ENCODE peak calls at places on chromosomes 1 and 21, in eight cellular contexts. I is astrocyte of the spinal cord, X is neural crest cell, Y is neural progenitor cell, U is psoas muscle, E is fibroblast of mammary gland, L is tibial nerve, G is endothelial cell. J is an unnamed sample.

GRCh38 chr1:109207472-109208103 is 6.1 kb upstream of the SARS1 start:
- DNase-seq in U (no peak), G (no peak), I (no peak), X (no peak), E (no peak), Y (no peak), L (no peak), J (no peak)

GRCh38 chr1:151993734-151994496 is at the start of gene S100A10:
- DNase-seq in I (peak), U (peak), E (peak), X (peak), L (peak), Y (peak), G (peak), J (peak)

GRCh38 chr1:214843281-214843680 is 239.3 kb upstream of the KCNK2 start:
- DNase-seq in E (peak), X (no peak), I (no peak), U (no peak), G (no peak), Y (no peak), L (no peak), J (no peak)

GRCh38 chr1:29655945-29656866 is 419.9 kb downstream of the PTPRU start:
- DNase-seq in Y (peak), I (no peak), X (peak), E (no peak), L (no peak), U (no peak), G (peak), J (no peak)

GRCh38 chr1:232793944-232794343 is 11.3 kb upstream of the MAP10 start:
- DNase-seq in U (no peak), I (peak), X (no peak), Y (peak), L (no peak), G (no peak), E (peak), J (no peak)

GRCh38 chr1:175512637-175513412 is 230.6 kb downstream of the TNR start:
- DNase-seq in E (no peak), U (no peak), Y (no peak), G (no peak), X (no peak), I (no peak), L (no peak), J (no peak)

GRCh38 chr1:45543599-45544417 is 6.8 kb upstream of the AKR1A1 start:
- DNase-seq in X (no peak), G (peak), I (no peak), L (peak), Y (no peak), E (no peak), U (peak), J (peak)

GRCh38 chr1:156096640-156097391 is 14.6 kb upstream of the MEX3A start:
- DNase-seq in E (peak), L (peak), I (peak), U (peak), Y (peak), X (peak), G (peak), J (peak)

GRCh38 chr21:14080764-14081096 is 130.0 kb downstream of the LIPI start:
- DNase-seq in I (peak), U (no peak), G (no peak), E (no peak), X (no peak), L (no peak), Y (no peak), J (no peak)

GRCh38 chr21:28473530-28474225 is 519.0 kb downstream of the LTN1 start:
- DNase-seq in Y (no peak), I (no peak), X (no peak), U (no peak), E (peak), L (no peak), G (no peak), J (no peak)

DNA sequence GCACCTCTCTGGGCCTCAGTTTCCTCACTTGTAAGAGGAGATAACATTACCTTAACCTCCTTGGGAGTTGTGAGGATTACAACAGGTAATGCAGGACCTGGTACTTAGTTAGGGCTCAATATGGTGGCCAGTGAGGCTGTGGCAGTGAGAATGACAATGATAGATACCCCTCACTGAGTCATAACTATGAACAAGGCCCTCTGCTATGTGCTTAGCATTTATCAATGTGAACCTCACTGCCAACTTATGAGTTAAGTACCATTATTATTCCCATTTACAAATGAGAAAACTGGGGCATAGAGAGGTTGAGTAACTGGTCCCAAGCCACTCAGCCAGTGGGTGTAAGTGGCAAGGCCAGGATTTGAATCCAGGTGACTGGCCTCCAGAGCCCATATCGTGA is 64.4 kb downstream of the HMGB4 start:
- DNase-seq in I (peak), E (peak), G (no peak), L (no peak), Y (no peak), U (no peak), X (no peak), J (no peak)
- TF ChIP-seq CTCF in I (no peak), E (no peak), G (no peak), L (no peak), Y (no peak), U (no peak), X (no peak), J (no peak)

DNA sequence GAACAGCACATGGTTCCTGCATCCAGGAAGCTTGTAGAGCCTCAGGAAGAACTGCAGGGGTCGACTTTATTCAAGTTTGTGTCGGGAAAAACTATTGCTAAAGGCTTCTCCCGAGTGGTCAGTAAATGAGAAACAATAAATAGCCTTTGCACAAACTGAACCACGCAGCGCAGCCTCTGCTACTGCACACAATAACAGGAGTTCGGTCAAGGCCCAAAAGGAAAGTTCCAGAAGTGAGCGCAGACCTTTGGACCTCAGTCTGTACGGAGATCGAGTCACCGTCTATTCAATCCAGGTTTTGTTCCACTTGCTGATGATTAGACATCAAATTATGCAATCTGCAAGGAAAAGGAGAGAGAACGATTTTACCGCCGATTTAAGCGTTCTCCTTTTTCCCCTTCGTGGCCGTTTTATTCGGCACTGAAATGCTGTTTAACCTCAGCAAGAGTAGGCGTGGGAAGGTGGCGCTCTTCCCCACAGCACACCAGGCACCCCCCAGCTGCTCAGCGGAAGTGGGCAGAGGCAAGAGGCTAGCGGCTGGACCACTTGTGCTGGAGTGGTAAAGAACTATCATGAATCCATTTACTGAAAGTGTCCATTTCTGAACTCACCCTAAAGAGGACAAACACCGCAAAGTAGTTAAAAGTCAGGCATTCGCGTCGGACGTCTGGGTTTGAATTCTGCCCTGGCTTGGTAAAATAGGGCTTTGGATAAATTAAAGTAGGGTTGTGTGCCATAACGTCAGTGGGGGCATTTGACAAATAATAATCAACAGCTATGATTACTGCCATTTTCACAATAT is 6.1 kb upstream of the LHX8 start:
- DNase-seq in U (no peak), E (no peak), X (no peak), I (no peak), Y (no peak), G (no peak), L (no peak), J (no peak)
- TF ChIP-seq CTCF in U (no peak), E (no peak), X (no peak), I (no peak), Y (no peak), G (no peak), L (no peak), J (no peak)

GRCh38 chr1:240111558-240111957 is 19.9 kb downstream of the FMN2 start:
- DNase-seq in I (no peak), Y (no peak), G (no peak), E (no peak), X (no peak), L (no peak), U (no peak), J (no peak)
- TF ChIP-seq CTCF in I (no peak), Y (no peak), G (peak), E (peak), X (no peak), L (no peak), U (no peak), J (no peak)

GRCh38 chr1:161073474-161074121 is 3.9 kb upstream of the ARHGAP30 start:
- DNase-seq in G (no peak), L (no peak), I (no peak), X (no peak), Y (no peak), E (no peak), U (no peak), J (no peak)
- TF ChIP-seq CTCF in G (no peak), L (no peak), I (no peak), X (no peak), Y (no peak), E (no peak), U (no peak), J (no peak)

DNA sequence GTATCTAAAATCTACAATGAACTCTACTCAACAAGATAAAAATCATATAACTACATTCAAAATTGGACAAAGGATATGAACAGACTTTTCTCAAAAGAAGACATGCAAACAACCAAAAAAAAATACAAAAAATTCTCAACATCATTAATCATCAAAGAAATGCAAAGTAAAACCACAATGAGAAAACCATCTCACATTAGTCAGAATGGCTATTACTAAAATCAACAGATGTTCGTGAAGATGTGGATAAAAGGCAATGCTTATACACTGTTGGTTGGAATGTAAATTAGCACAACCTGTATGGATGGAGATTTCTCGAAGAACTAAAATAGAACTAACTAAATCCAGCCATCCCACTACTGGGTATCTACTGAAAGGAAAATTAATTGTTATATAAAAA is 1080.8 kb downstream of the AMY1C start:
- DNase-seq in L (no peak), E (no peak), I (no peak), Y (no peak), U (no peak), G (no peak), X (no peak), J (no peak)
- TF ChIP-seq CTCF in L (no peak), E (no peak), I (no peak), Y (no peak), U (no peak), G (no peak), X (no peak), J (no peak)

GRCh38 chr21:40717008-40717407 is 129.9 kb downstream of the DSCAM start:
- DNase-seq in Y (no peak), X (no peak), I (no peak), E (no peak), L (no peak), G (no peak), U (no peak), J (no peak)

GRCh38 chr21:40714516-40714915 is 132.4 kb downstream of the DSCAM start:
- DNase-seq in L (no peak), G (no peak), U (no peak), E (no peak), X (no peak), I (no peak), Y (no peak), J (no peak)

GRCh38 chr21:40719615-40720014 is 127.3 kb downstream of the DSCAM start:
- DNase-seq in I (no peak), E (no peak), U (no peak), X (no peak), Y (no peak), L (no peak), G (no peak), J (no peak)
- TF ChIP-seq CTCF in I (no peak), E (no peak), U (no peak), X (no peak), Y (no peak), L (no peak), G (no peak), J (no peak)

J was measured in activated B cell treated with CpG ODN at 0.5 μM for 24 hours.